ENCODE peak calls at places on chromosomes 4 and X, in five cellular contexts. Z is A549, B is HCT116, F is HepG2, T is H1. V is an unnamed sample.

GRCh38 chrX:18674417-18674787 is 2.5 kb upstream of the RS1 start:
- DNase-seq in B (no peak), T (peak), Z (peak), F (no peak), V (no peak)

GRCh38 chr4:122329876-122330595 is 48.8 kb upstream of the ADAD1 start:
- DNase-seq in T (no peak), Z (no peak), F (no peak), B (no peak), V (no peak)

GRCh38 chrX:113400193-113400704 is 559.6 kb upstream of the AMOT start:
- DNase-seq in T (no peak), Z (no peak), F (peak), B (peak), V (no peak)

GRCh38 chrX:22674947-22675346 is 324.8 kb upstream of the DDX53 start:
- DNase-seq in T (no peak), B (no peak), F (no peak), Z (no peak), V (no peak)

GRCh38 chr4:172489896-172490295 is 676.7 kb downstream of the GALNTL6 start:
- DNase-seq in Z (no peak), F (no peak), B (no peak), T (no peak), V (no peak)

GRCh38 chr4:161926033-161926828 is 237.6 kb downstream of the FSTL5 start:
- DNase-seq in T (no peak), Z (no peak), B (no peak), F (no peak), V (no peak)

GRCh38 chr4:140748171-140748570 is 8.0 kb downstream of the TBC1D9 start:
- DNase-seq in B (no peak), Z (no peak), T (no peak), F (no peak), V (no peak)

GRCh38 chrX:131728295-131729145 is 184.6 kb downstream of the OR13H1 start:
- DNase-seq in B (no peak), T (no peak), F (no peak), Z (no peak), V (no peak)

GRCh38 chrX:54076903-54077302 is 32.6 kb upstream of the PHF8 start:
- DNase-seq in T (no peak), Z (no peak), B (no peak), F (no peak), V (peak)

GRCh38 chrX:101208152-101208905 is 11.3 kb upstream of the DRP2 start:
- DNase-seq in F (peak), Z (no peak), B (no peak), T (no peak), V (no peak)

GRCh38 chr4:73620115-73620792 is at the start of gene RASSF6:
- DNase-seq in B (peak), F (no peak), Z (no peak), T (peak), V (peak)

GRCh38 chr4:1767058-1767769 is 25.9 kb upstream of the FGFR3 start:
- DNase-seq in T (no peak), B (no peak), Z (no peak), F (no peak), V (peak)

GRCh38 chr4:19927381-19927780 is 324.3 kb upstream of the SLIT2 start:
- DNase-seq in B (no peak), Z (no peak), T (no peak), F (no peak), V (no peak)

GRCh38 chrX:103413981-103414380 is 37.6 kb downstream of the BEX3 start:
- DNase-seq in B (no peak), Z (no peak), F (no peak), T (no peak), V (no peak)

GRCh38 chr4:183563874-183564273 is 59.0 kb downstream of the ING2 start:
- DNase-seq in B (no peak), Z (no peak), T (no peak), F (no peak), V (peak)

GRCh38 chr4:147965056-147965455 is 233.2 kb downstream of the ARHGAP10 start:
- DNase-seq in Z (no peak), F (no peak), T (no peak), B (no peak), V (no peak)

GRCh38 chrX:3129256-3129655 is 88.0 kb downstream of the ARSF start:
- DNase-seq in Z (no peak), B (no peak), T (no peak), F (no peak), V (no peak)

GRCh38 chr4:4443821-4444220 is 56.9 kb downstream of the NSG1 start:
- DNase-seq in T (no peak), F (no peak), B (no peak), Z (no peak), V (no peak)

GRCh38 chr4:23477905-23478304 is 411.9 kb downstream of the PPARGC1A start:
- DNase-seq in Z (no peak), F (no peak), B (no peak), T (no peak), V (no peak)

GRCh38 chrX:150062292-150063137 is 124.2 kb upstream of the EOLA2 start:
- DNase-seq in B (no peak), F (no peak), Z (no peak), T (no peak), V (peak)

GRCh38 chr4:75821966-75822365 is 80.3 kb downstream of the PPEF2 start:
- DNase-seq in Z (no peak), B (no peak), T (no peak), F (no peak), V (no peak)

GRCh38 chr4:127182687-127183086 is 450.1 kb upstream of the INTU start:
- DNase-seq in F (no peak), Z (no peak), B (no peak), T (no peak), V (no peak)

GRCh38 chrX:24110049-24110448 is 39.5 kb upstream of the ZFX start:
- DNase-seq in T (no peak), F (no peak), Z (no peak), B (no peak), V (no peak)

GRCh38 chr4:155809835-155810234 is 51.0 kb downstream of the GUCY1B1 start:
- DNase-seq in B (peak), T (no peak), Z (peak), F (peak), V (peak)

GRCh38 chr4:152468408-152468807 is 67.5 kb downstream of the FBXW7 start:
- DNase-seq in Z (no peak), T (no peak), F (no peak), B (no peak), V (no peak)

GRCh38 chrX:124217289-124218251 is 114.9 kb upstream of the TEX13D start:
- DNase-seq in B (no peak), Z (no peak), F (peak), T (no peak), V (peak)

GRCh38 chrX:69093960-69094935 is 71.0 kb downstream of the PJA1 start:
- DNase-seq in Z (peak), T (peak), F (peak), B (peak), V (peak)

GRCh38 chr4:139266583-139267257 is 13.3 kb downstream of the MGARP start:
- DNase-seq in T (no peak), F (peak), B (no peak), Z (peak), V (peak)

GRCh38 chrX:110008001-110008635 is 5.2 kb downstream of the TMEM164 start:
- DNase-seq in F (no peak), B (no peak), T (no peak), Z (no peak), V (no peak)

DNA sequence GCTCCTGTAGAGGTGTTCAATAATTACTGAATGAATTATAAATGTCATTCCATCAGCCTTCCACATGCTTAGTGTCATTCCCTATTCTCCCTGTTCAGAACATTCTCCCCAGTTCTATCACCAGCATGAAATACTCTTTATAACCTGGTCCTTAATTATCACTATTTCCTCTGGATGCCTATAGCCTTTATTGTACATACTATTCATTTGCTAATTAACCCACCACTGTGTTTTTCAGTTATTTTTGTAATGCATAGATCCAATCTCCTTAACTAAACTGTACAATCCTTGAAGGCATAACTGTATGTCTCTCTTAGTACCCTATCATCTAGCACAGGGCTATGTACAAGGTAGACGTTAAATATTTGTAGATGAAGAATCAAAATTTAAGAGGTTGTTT is 1.2 kb downstream of the ABCB7 start:
- DNase-seq in F (no peak), B (no peak), Z (no peak), T (no peak), V (no peak)
- H3K4me3 ChIP-seq in F (peak), B (peak), Z (peak), T (no peak), V (peak)

DNA sequence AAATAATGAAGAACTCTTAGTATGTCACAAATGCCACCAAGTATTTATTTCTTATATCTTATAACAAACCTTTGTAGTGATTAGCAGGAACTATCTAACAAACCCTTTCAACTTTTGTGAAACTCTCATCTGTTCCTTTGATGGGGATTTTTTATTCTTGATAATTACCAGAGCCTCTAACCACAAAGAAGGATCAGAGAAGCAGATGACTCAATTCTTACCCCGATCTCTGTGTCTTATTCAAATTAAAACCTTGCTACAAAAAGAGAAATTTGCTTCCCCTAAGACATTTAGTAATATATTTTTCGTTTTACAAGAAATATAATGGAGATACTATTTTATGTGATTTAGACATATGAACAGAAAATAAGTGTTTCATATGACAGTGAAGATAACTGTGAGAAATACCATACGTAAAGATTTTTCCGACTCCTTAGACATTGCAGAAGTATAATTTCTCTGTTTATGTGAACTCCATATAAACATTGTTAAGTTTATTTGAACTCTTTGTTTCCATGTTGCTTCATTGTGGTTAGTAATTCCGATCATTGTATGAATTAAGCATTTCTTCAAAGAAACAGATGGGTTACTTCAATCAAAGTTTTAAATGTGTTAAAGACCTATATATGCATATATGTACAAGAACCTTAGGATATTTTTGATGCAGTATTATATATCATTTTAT is 205.4 kb downstream of the CFAP299 start:
- DNase-seq in Z (no peak), F (no peak), T (no peak), B (no peak), V (no peak)
- TF ChIP-seq MAX in Z (no peak), F (no peak), T (no peak), B (no peak), V (no peak)

DNA sequence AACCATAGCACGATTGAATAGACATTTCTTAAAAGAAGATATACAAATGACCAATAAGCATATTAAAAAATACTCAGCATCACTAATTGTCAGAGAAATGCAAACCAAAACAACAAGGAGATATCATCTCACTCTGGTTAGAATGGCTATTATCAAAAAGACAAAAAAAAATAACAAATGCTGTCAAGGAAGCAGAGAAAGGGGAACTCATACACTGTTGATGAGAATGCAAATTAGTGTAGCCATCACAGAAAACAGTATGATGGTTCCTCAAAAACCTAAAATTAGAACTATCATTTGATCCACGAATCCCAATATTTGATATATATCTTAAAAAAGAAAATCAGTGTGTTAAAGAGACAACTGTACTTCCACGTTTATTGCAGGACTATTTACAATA is 71.7 kb upstream of the BANK1 start:
- DNase-seq in F (no peak), B (no peak), Z (no peak), T (no peak), V (no peak)
- H3K4me3 ChIP-seq in F (no peak), B (no peak), Z (no peak), T (no peak), V (no peak)

GRCh38 chrX:107107459-107107858 is 11.2 kb downstream of the RBM41 start:
- DNase-seq in Z (no peak), T (no peak), B (no peak), F (no peak), V (no peak)

GRCh38 chrX:107102980-107103379 is 15.6 kb downstream of the RBM41 start:
- DNase-seq in T (no peak), Z (no peak), B (no peak), F (peak), V (peak)
- TF ChIP-seq MAX in T (no peak), Z (peak), B (no peak), F (no peak), V (no peak)

GRCh38 chrX:10120828-10121227 is 35.9 kb upstream of the CLCN4 start:
- DNase-seq in T (no peak), Z (no peak), B (no peak), F (no peak), V (peak)

GRCh38 chrX:10124506-10125247 is 32.1 kb upstream of the CLCN4 start:
- DNase-seq in T (no peak), Z (no peak), B (no peak), F (no peak), V (no peak)

GRCh38 chrX:10118530-10118929 is 38.2 kb upstream of the CLCN4 start:
- DNase-seq in Z (no peak), F (no peak), T (no peak), B (no peak), V (no peak)

GRCh38 chrX:10119399-10119990 is 37.3 kb upstream of the CLCN4 start:
- DNase-seq in T (peak), F (peak), B (peak), Z (peak), V (peak)

DNA sequence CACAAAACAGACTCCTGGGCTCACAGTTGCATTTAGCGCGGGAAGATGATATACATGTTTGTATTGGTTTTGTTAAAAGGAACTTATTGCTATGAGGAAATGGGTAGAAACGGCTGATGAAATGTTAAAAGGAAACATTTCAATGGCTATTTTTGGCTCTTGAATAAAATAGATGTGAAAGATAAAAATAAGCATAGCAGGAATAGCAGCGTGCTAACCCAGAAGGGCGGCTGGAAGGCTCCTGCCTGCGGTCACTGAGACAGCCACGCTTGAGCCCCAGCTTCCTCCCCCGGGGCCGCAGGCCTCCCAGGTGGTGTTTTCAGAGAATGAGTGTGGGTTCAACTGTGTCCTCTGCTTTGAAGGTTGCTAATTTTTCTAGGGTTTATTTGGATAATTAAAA is 35.0 kb upstream of the CLCN4 start:
- DNase-seq in T (no peak), F (no peak), B (no peak), Z (no peak), V (peak)
- H3K4me3 ChIP-seq in T (no peak), F (no peak), B (no peak), Z (no peak), V (no peak)

GRCh38 chrX:98962996-98963395 is 1447.1 kb downstream of the PCDH19 start:
- DNase-seq in B (no peak), Z (no peak), T (no peak), F (no peak), V (no peak)
- TF ChIP-seq MAX in B (no peak), Z (no peak), T (no peak), F (no peak), V (no peak)